ENCODE peak calls at places on chromosomes 13 and 19, in seven cellular contexts. B, K, J, U, O, M and Q are unnamed samples.

GRCh38 chr19:913080-913748 is at the start of gene R3HDM4:
- DNase-seq in O (no peak), B (peak), U (no peak), K (peak), J (peak), M (peak), Q (no peak)

GRCh38 chr19:6947745-6948144 is 60.4 kb downstream of the ADGRE1 start:
- DNase-seq in M (no peak), B (no peak), K (peak), O (peak), J (no peak), U (peak), Q (no peak)

GRCh38 chr19:35518313-35518712 is 4.9 kb upstream of the DMKN start:
- DNase-seq in B (no peak), O (peak), M (no peak), J (no peak), K (no peak), U (peak), Q (peak)

GRCh38 chr19:18002347-18002850 is 5.6 kb upstream of the ARRDC2 start:
- DNase-seq in J (no peak), M (no peak), K (no peak), U (no peak), B (no peak), O (no peak), Q (no peak)

GRCh38 chr13:46463719-46464118 is 76.7 kb upstream of the RUBCNL start:
- DNase-seq in M (no peak), O (no peak), U (no peak), B (no peak), K (no peak), J (no peak), Q (no peak)

GRCh38 chr13:49652691-49653305 is 24.5 kb downstream of the ARL11 start:
- DNase-seq in K (no peak), U (no peak), M (peak), J (no peak), O (peak), B (no peak), Q (no peak)

GRCh38 chr13:39330504-39330903 is 272.5 kb downstream of the LHFPL6 start:
- DNase-seq in J (no peak), K (no peak), M (no peak), O (no peak), B (no peak), U (no peak), Q (no peak)

GRCh38 chr13:98450495-98451167 is 126.3 kb downstream of the STK24 start:
- DNase-seq in K (no peak), U (no peak), J (no peak), B (no peak), M (no peak), O (no peak), Q (no peak)

GRCh38 chr13:70424428-70424827 is 316.2 kb upstream of the KLHL1 start:
- DNase-seq in M (no peak), J (no peak), B (peak), O (no peak), K (no peak), U (no peak), Q (no peak)

GRCh38 chr19:16887353-16888265 is 1.2 kb upstream of the F2RL3 start:
- DNase-seq in K (no peak), O (no peak), U (no peak), J (no peak), B (no peak), M (no peak), Q (no peak)

GRCh38 chr19:44720945-44721344 is 22.0 kb downstream of the CEACAM16 start:
- DNase-seq in B (no peak), O (no peak), K (no peak), U (no peak), J (no peak), M (no peak), Q (no peak)

GRCh38 chr13:113545455-113545930 is 39.1 kb upstream of the TFDP1 start:
- DNase-seq in J (no peak), O (peak), K (no peak), B (no peak), M (no peak), U (peak), Q (no peak)

GRCh38 chr19:19461671-19462622 is 53.4 kb downstream of the TSSK6 start:
- DNase-seq in J (no peak), K (no peak), U (no peak), B (no peak), M (peak), O (no peak), Q (no peak)